ENCODE peak calls at places on chromosomes 2 and 18, in six cellular contexts. C is A549, J is H1, U is body of pancreas, I is stomach, S is HepG2. A is an unnamed sample.

GRCh38 chr18:50297621-50298442 is 10.3 kb upstream of the CXXC1 start:
- DNase-seq in C (no peak), J (peak; percentile 87), U (peak; percentile 91), I (peak; percentile 81), S (no peak), A (peak; percentile 74)

GRCh38 chr2:171785450-171785849 is 98.2 kb downstream of the DYNC1I2 start:
- DNase-seq in C (no peak), J (no peak), U (no peak), I (no peak), S (no peak), A (no peak)

GRCh38 chr18:43893001-43893637 is 615.8 kb upstream of the SYT4 start:
- DNase-seq in C (no peak), J (no peak), U (peak; percentile 5), I (no peak), S (no peak), A (no peak)

GRCh38 chr18:13580351-13580750 is 146.0 kb downstream of the FAM210A start:
- DNase-seq in C (no peak), J (no peak), U (no peak), I (no peak), S (no peak), A (no peak)

GRCh38 chr2:150247471-150247870 is 240.0 kb downstream of the RND3 start:
- DNase-seq in C (no peak), J (no peak), U (no peak), I (no peak), S (no peak), A (no peak)

GRCh38 chr2:3641841-3642421 is 16.1 kb upstream of the ALLC start:
- DNase-seq in C (no peak), J (peak; percentile 45), U (no peak), I (peak; percentile 7), S (no peak), A (no peak)

GRCh38 chr18:8400825-8401224 is 208.4 kb upstream of the RAB12 start:
- DNase-seq in C (no peak), J (no peak), U (no peak), I (no peak), S (no peak), A (no peak)

GRCh38 chr2:9800639-9800974 is 42.7 kb upstream of the TAF1B start:
- DNase-seq in C (no peak), J (no peak), U (no peak), I (no peak), S (no peak), A (no peak)

GRCh38 chr18:2325308-2325849 is 245.9 kb downstream of the METTL4 start:
- DNase-seq in C (no peak), J (no peak), U (no peak), I (no peak), S (no peak), A (peak; percentile 88)

GRCh38 chr18:14978962-14979535 is 231.1 kb downstream of the ANKRD30B start:
- DNase-seq in C (no peak), J (peak; percentile 82), U (peak; percentile 27), I (no peak), S (peak; percentile 23), A (no peak)

GRCh38 chr2:60552851-60553495 is 481 bp downstream of the BCL11A start:
- DNase-seq in C (no peak), J (peak; percentile 50), U (no peak), I (no peak), S (no peak), A (peak; percentile 42)

GRCh38 chr2:3432067-3432466 is 52.6 kb downstream of the TRAPPC12 start:
- DNase-seq in C (no peak), J (no peak), U (no peak), I (no peak), S (no peak), A (no peak)

GRCh38 chr2:190099890-190100289 is 37.4 kb upstream of the MSTN start:
- DNase-seq in C (no peak), J (no peak), U (no peak), I (no peak), S (no peak), A (no peak)

GRCh38 chr2:23620841-23621341 is 235.9 kb downstream of the KLHL29 start:
- DNase-seq in C (no peak), J (no peak), U (no peak), I (no peak), S (no peak), A (no peak)

GRCh38 chr2:205766765-205767359 is 84.6 kb downstream of the NRP2 start:
- DNase-seq in C (peak; percentile 46), J (peak; percentile 73), U (peak; percentile 60), I (peak; percentile 75), S (peak; percentile 55), A (peak; percentile 44)

GRCh38 chr2:128319457-128319772 is 747 bp upstream of the HS6ST1 start:
- DNase-seq in C (no peak), J (no peak), U (no peak), I (no peak), S (no peak), A (no peak)

GRCh38 chr2:114545052-114545451 is 102.6 kb downstream of the DPP10 start:
- DNase-seq in C (no peak), J (no peak), U (no peak), I (no peak), S (no peak), A (no peak)

GRCh38 chr2:113283704-113284284 is 5.1 kb upstream of the PAX8 start:
- DNase-seq in C (peak; percentile 60), J (no peak), U (peak; percentile 88), I (peak; percentile 83), S (peak; percentile 54), A (no peak)

GRCh38 chr18:49764032-49764431 is 49.3 kb downstream of the ACAA2 start:
- DNase-seq in C (no peak), J (no peak), U (no peak), I (no peak), S (no peak), A (no peak)

GRCh38 chr2:58762176-58762781 is 521.2 kb upstream of the FANCL start:
- DNase-seq in C (peak; percentile 21), J (peak; percentile 84), U (peak; percentile 48), I (peak; percentile 26), S (peak; percentile 35), A (peak; percentile 25)

GRCh38 chr18:25454270-25454659 is 102.3 kb upstream of the ZNF521 start:
- DNase-seq in C (no peak), J (no peak), U (no peak), I (no peak), S (no peak), A (no peak)

GRCh38 chr18:811192-812122 is 585 bp downstream of the YES1 start:
- DNase-seq in C (peak; percentile 4), J (peak; percentile 81), U (peak; percentile 52), I (peak; percentile 40), S (no peak), A (peak; percentile 80)

GRCh38 chr2:169768262-169768995 is 30.2 kb upstream of the SSB start:
- DNase-seq in C (no peak), J (no peak), U (peak; percentile 7), I (no peak), S (no peak), A (peak; percentile 29)

GRCh38 chr2:182522428-182522896 is 95.6 kb upstream of the PDE1A start:
- DNase-seq in C (no peak), J (no peak), U (no peak), I (no peak), S (no peak), A (no peak)

GRCh38 chr2:22991844-22992243 is 393.1 kb upstream of the KLHL29 start:
- DNase-seq in C (no peak), J (no peak), U (no peak), I (no peak), S (no peak), A (no peak)

GRCh38 chr2:118443596-118443995 is 355.3 kb downstream of the INSIG2 start:
- DNase-seq in C (no peak), J (no peak), U (no peak), I (no peak), S (peak; percentile 50), A (no peak)

GRCh38 chr18:22560797-22561196 is 143.1 kb upstream of the CTAGE1 start:
- DNase-seq in C (no peak), J (no peak), U (no peak), I (no peak), S (no peak), A (no peak)

GRCh38 chr18:22559414-22560282 is 141.9 kb upstream of the CTAGE1 start:
- DNase-seq in C (peak; percentile 50), J (peak; percentile 61), U (peak; percentile 59), I (peak; percentile 57), S (peak; percentile 35), A (no peak)

GRCh38 chr18:22560283-22560627 is 142.5 kb upstream of the CTAGE1 start:
- DNase-seq in C (no peak), J (no peak), U (no peak), I (no peak), S (no peak), A (no peak)

GRCh38 chr18:22557160-22557941 is 139.6 kb upstream of the CTAGE1 start:
- DNase-seq in C (no peak), J (no peak), U (no peak), I (no peak), S (no peak), A (no peak)

DNA sequence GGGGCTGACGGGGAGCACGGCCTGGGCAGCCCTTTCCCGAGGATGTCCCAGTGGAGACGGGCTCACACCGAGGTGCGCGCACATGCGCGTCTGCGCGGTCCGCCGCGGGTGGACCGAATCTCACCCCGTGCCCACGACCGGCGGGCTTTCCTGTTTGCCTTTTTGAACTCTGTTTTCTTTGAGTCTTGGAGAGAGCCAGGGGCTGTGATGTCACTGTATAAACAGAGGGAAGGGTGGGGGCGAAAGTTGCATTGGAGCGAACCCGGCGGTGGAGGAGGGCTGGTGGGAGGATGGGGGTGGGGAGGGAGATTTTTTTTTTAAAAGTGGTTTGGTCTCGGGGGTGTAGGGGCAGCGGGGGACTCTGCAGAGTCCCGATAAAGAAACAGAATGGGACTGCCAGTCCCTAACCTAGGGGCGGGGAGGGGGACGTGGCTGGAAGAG is 141.2 kb upstream of the CTAGE1 start:
- DNase-seq in C (peak; percentile 44), J (no peak), U (peak; percentile 79), I (peak; percentile 47), S (peak; percentile 31), A (no peak)
- TF ChIP-seq POLR2A in C (no peak), J (no peak), U (no peak), I (no peak), S (no peak), A (no peak)

GRCh38 chr2:197452754-197453122 is 614 bp upstream of the COQ10B start:
- DNase-seq in C (no peak), J (no peak), U (no peak), I (no peak), S (no peak), A (no peak)
- TF ChIP-seq POLR2A in C (peak; percentile 50), J (no peak), U (no peak), I (no peak), S (peak; percentile 70), A (no peak)

GRCh38 chr2:25417715-25418369 is 76.1 kb upstream of the DNMT3A start:
- DNase-seq in C (no peak), J (no peak), U (no peak), I (no peak), S (no peak), A (peak; percentile 27)
- TF ChIP-seq POLR2A in C (no peak), J (no peak), U (no peak), I (no peak), S (no peak), A (no peak)

GRCh38 chr2:16851131-16851530 is 185.5 kb upstream of the CYRIA start:
- DNase-seq in C (no peak), J (no peak), U (no peak), I (no peak), S (no peak), A (no peak)

GRCh38 chr2:16855183-16855582 is 189.5 kb upstream of the CYRIA start:
- DNase-seq in C (no peak), J (no peak), U (no peak), I (no peak), S (no peak), A (no peak)

GRCh38 chr2:16853088-16853487 is 187.5 kb upstream of the CYRIA start:
- DNase-seq in C (no peak), J (no peak), U (no peak), I (no peak), S (no peak), A (no peak)

GRCh38 chr2:16852651-16853050 is 187.0 kb upstream of the CYRIA start:
- DNase-seq in C (no peak), J (no peak), U (no peak), I (no peak), S (no peak), A (no peak)
- TF ChIP-seq POLR2A in C (no peak), J (no peak), U (no peak), I (no peak), S (no peak), A (no peak)